ENCODE peak calls at places on chromosome 2, in four cellular contexts. I is left ventricle myocardium inferior; Z is stimulated activated CD4-positive, alpha-beta T cell treated with anti-CD3 and anti-CD28 coated beads, Interleukin-1b, Interleukin-23, amount 100 ng/mL, for 48 hours; C is stimulated activated naive B cell treated with anti-CD40 and anti-IgM and Interleukin-4, amounts not matched to agents 10 μg/mL and 1 μg/mL and 100 μg/mL, for 72 hours. X is an unnamed sample.
A peak's percentile ranks its signal among the peaks of the same experiment; 100 is the strongest.

GRCh38 chr2:199977984-199978415 is 22.6 kb downstream of the MAIP1 start:
- DNase-seq in I (no peak), C (no peak), Z (peak; percentile 71), X (no peak)

GRCh38 chr2:115165529-115166109 is 723.2 kb downstream of the DPP10 start:
- DNase-seq in Z (no peak), C (no peak), I (no peak), X (no peak)

GRCh38 chr2:195532628-195533271 is 124.3 kb upstream of the SLC39A10 start:
- DNase-seq in Z (no peak), I (no peak), C (no peak), X (no peak)

GRCh38 chr2:171389780-171390179 is 44.0 kb downstream of the METTL8 start:
- DNase-seq in Z (no peak), C (no peak), I (no peak), X (no peak)

GRCh38 chr2:33030326-33030725 is 83.6 kb downstream of the LTBP1 start:
- DNase-seq in Z (no peak), I (no peak), C (no peak), X (no peak)

GRCh38 chr2:205776139-205776538 is 93.8 kb downstream of the NRP2 start:
- DNase-seq in Z (peak; percentile 47), I (peak; percentile 44), C (peak; percentile 5), X (peak; percentile 41)

GRCh38 chr2:185738679-185739472 is at the start of gene FSIP2:
- DNase-seq in C (peak; percentile 35), I (peak; percentile 30), Z (peak; percentile 51), X (peak; percentile 5)

GRCh38 chr2:85611705-85612587 is at the start of gene C2orf68:
- DNase-seq in C (peak; percentile 88), I (peak; percentile 91), Z (peak; percentile 90), X (peak; percentile 93)

GRCh38 chr2:152454391-152454790 is 119.4 kb downstream of the FMNL2 start:
- DNase-seq in I (no peak), C (no peak), Z (no peak), X (no peak)

GRCh38 chr2:51695531-51695930 is 663.6 kb upstream of the NRXN1 start:
- DNase-seq in I (no peak), C (no peak), Z (no peak), X (no peak)

GRCh38 chr2:145018502-145018901 is 498.6 kb upstream of the ZEB2 start:
- DNase-seq in I (no peak), C (no peak), Z (no peak), X (no peak)

GRCh38 chr2:39625927-39626270 is 39.8 kb upstream of the TMEM178A start:
- DNase-seq in C (no peak), Z (no peak), I (no peak), X (no peak)

GRCh38 chr2:170679607-170680079 is 35.5 kb upstream of the SP5 start:
- DNase-seq in I (no peak), C (no peak), Z (no peak), X (no peak)

GRCh38 chr2:225434014-225434413 is 34.5 kb downstream of the NYAP2 start:
- DNase-seq in I (no peak), Z (no peak), C (no peak), X (no peak)

GRCh38 chr2:188046437-188046836 is 245.2 kb upstream of the GULP1 start:
- DNase-seq in Z (no peak), I (no peak), C (no peak), X (no peak)

GRCh38 chr2:127629637-127630036 is 16.3 kb upstream of the GPR17 start:
- DNase-seq in I (peak; percentile 19), Z (no peak), C (no peak), X (no peak)

GRCh38 chr2:44103643-44104038 is 65.0 kb upstream of the PPM1B start:
- DNase-seq in Z (no peak), C (no peak), I (no peak), X (no peak)

GRCh38 chr2:215772003-215772402 is 241.3 kb downstream of the MREG start:
- DNase-seq in Z (no peak), C (no peak), I (no peak), X (peak; percentile 29)

GRCh38 chr2:55338268-55338667 is 69.2 kb upstream of the MTIF2 start:
- DNase-seq in Z (no peak), C (no peak), I (no peak), X (no peak)

GRCh38 chr2:10122500-10123280 is at the start of gene RRM2:
- DNase-seq in C (peak; percentile 85), Z (peak; percentile 97), I (peak; percentile 91), X (peak; percentile 92)

GRCh38 chr2:80028584-80028983 is 276.0 kb downstream of the LRRTM1 start:
- DNase-seq in C (no peak), I (no peak), Z (no peak), X (no peak)

GRCh38 chr2:73085691-73086090 is 14.2 kb upstream of the SFXN5 start:
- DNase-seq in C (peak; percentile 61), Z (peak; percentile 80), I (peak; percentile 84), X (peak; percentile 81)

GRCh38 chr2:166384774-166385173 is 9.0 kb upstream of the SCN9A start:
- DNase-seq in Z (no peak), C (no peak), I (no peak), X (no peak)

GRCh38 chr2:144194331-144195071 is 325.4 kb downstream of the ZEB2 start:
- DNase-seq in C (no peak), I (no peak), Z (no peak), X (no peak)

GRCh38 chr2:106191511-106192016 is 2.5 kb downstream of the UXS1 start:
- DNase-seq in Z (no peak), I (no peak), C (no peak), X (no peak)

GRCh38 chr2:235594041-235594440 is 100.2 kb downstream of the AGAP1 start:
- DNase-seq in I (no peak), Z (no peak), C (no peak), X (no peak)

GRCh38 chr2:60551241-60552095 is 2.0 kb downstream of the BCL11A start:
- DNase-seq in C (peak; percentile 46), Z (no peak), I (no peak), X (peak; percentile 41)

GRCh38 chr2:170170281-170171035 is 7.5 kb upstream of the MYO3B start:
- DNase-seq in C (no peak), Z (no peak), I (no peak), X (no peak)

GRCh38 chr2:24101992-24102391 is 17.4 kb upstream of the TP53I3 start:
- DNase-seq in C (no peak), I (no peak), Z (no peak), X (no peak)

GRCh38 chr2:113895301-113895700 is 5.4 kb downstream of the ACTR3 start:
- DNase-seq in I (no peak), C (no peak), Z (no peak), X (no peak)

GRCh38 chr2:76867854-76868253 is 654.3 kb downstream of the LRRTM4 start:
- DNase-seq in Z (no peak), I (no peak), C (no peak), X (no peak)

GRCh38 chr2:239934571-239935171 is 90.5 kb downstream of the NDUFA10 start:
- DNase-seq in Z (peak; percentile 61), C (no peak), I (peak; percentile 64), X (peak; percentile 69)

GRCh38 chr2:106638043-106638442 is 150.9 kb downstream of the CD8B2 start:
- DNase-seq in C (no peak), Z (no peak), I (no peak), X (no peak)

GRCh38 chr2:65026640-65027464 is 29.4 kb upstream of the CEP68 start:
- DNase-seq in I (no peak), C (peak; percentile 76), Z (no peak), X (no peak)

GRCh38 chr2:9631976-9632700 is 1.3 kb upstream of the YWHAQ start:
- DNase-seq in Z (no peak), C (no peak), I (peak; percentile 31), X (no peak)

GRCh38 chr2:72681016-72681995 is 144.5 kb downstream of the EXOC6B start:
- DNase-seq in I (no peak), C (no peak), Z (no peak), X (no peak)

GRCh38 chr2:56478027-56478426 is 294.2 kb downstream of the CCDC85A start:
- DNase-seq in Z (no peak), C (no peak), I (no peak), X (no peak)

GRCh38 chr2:226756131-226756530 is 43.5 kb downstream of the IRS1 start:
- DNase-seq in Z (no peak), C (no peak), I (no peak), X (no peak)

GRCh38 chr2:98822301-98823164 is 91.6 kb upstream of the MGAT4A start:
- DNase-seq in I (peak; percentile 71), Z (peak; percentile 60), C (peak; percentile 12), X (peak; percentile 75)